ENCODE peak calls at places on chromosomes 5 and 9, in nine cellular contexts. M is CD8-positive, alpha-beta T cell; R is iPS DF 6.9; B is foreskin keratinocyte; Y is GM12892; W is NCI-H510A; S is cardiac fibroblast; I is iris pigment epithelial cell; H is brain microvascular endothelial cell. N is an unnamed sample.

GRCh38 chr5:36619012-36619635 is 12.7 kb downstream of the SLC1A3 start:
- DNase-seq in M (no peak), R (peak), B (peak), Y (no peak), W (no peak), S (peak), I (no peak), H (no peak), N (no peak)

GRCh38 chr5:140321796-140322195 is 18.9 kb upstream of the PFDN1 start:
- DNase-seq in M (no peak), R (no peak), B (no peak), Y (no peak), W (no peak), S (no peak), I (no peak), H (no peak), N (no peak)

GRCh38 chr9:110029422-110029814 is 178.5 kb downstream of the C9orf152 start:
- DNase-seq in M (no peak), R (no peak), B (peak), Y (no peak), W (no peak), S (peak), I (peak), H (peak), N (peak)

GRCh38 chr5:57626703-57627102 is 144.1 kb upstream of the ACTBL2 start:
- DNase-seq in M (no peak), R (no peak), B (no peak), Y (no peak), W (no peak), S (peak), I (no peak), H (no peak), N (no peak)

GRCh38 chr9:4887556-4887955 is 94.8 kb downstream of the RCL1 start:
- DNase-seq in M (no peak), R (no peak), B (peak), Y (no peak), W (no peak), S (no peak), I (no peak), H (no peak), N (no peak)

GRCh38 chr5:125175348-125176004 is 429.0 kb upstream of the ZNF608 start:
- DNase-seq in M (no peak), R (no peak), B (no peak), Y (no peak), W (no peak), S (no peak), I (no peak), H (no peak), N (peak)

GRCh38 chr9:90100014-90100413 is 495.2 kb downstream of the GADD45G start:
- DNase-seq in M (no peak), R (no peak), B (no peak), Y (no peak), W (no peak), S (no peak), I (no peak), H (no peak), N (no peak)

GRCh38 chr9:69760278-69760610 is 433 bp upstream of the PTAR1 start:
- DNase-seq in M (peak), R (no peak), B (no peak), Y (no peak), W (peak), S (no peak), I (no peak), H (no peak), N (no peak)

GRCh38 chr5:90873033-90873517 is 314.5 kb downstream of the ADGRV1 start:
- DNase-seq in M (no peak), R (no peak), B (no peak), Y (no peak), W (no peak), S (no peak), I (peak), H (no peak), N (no peak)

GRCh38 chr9:124505901-124506346 is 1.3 kb downstream of the NR5A1 start:
- DNase-seq in M (no peak), R (no peak), B (no peak), Y (no peak), W (no peak), S (no peak), I (no peak), H (no peak), N (no peak)

GRCh38 chr5:78600656-78601452 is 47.7 kb downstream of the LHFPL2 start:
- DNase-seq in M (no peak), R (no peak), B (no peak), Y (no peak), W (no peak), S (peak), I (peak), H (peak), N (peak)

GRCh38 chr5:56494300-56494704 is 261.2 kb upstream of the ANKRD55 start:
- DNase-seq in M (no peak), R (no peak), B (no peak), Y (no peak), W (no peak), S (no peak), I (no peak), H (no peak), N (no peak)

GRCh38 chr9:134693011-134693410 is 51.4 kb downstream of the COL5A1 start:
- DNase-seq in M (no peak), R (no peak), B (no peak), Y (no peak), W (no peak), S (no peak), I (no peak), H (no peak), N (no peak)

GRCh38 chr9:70696694-70697335 is 282.4 kb upstream of the KLF9 start:
- DNase-seq in M (no peak), R (no peak), B (no peak), Y (no peak), W (no peak), S (no peak), I (no peak), H (no peak), N (no peak)

GRCh38 chr9:111356567-111357244 is 26.7 kb upstream of the OR2K2 start:
- DNase-seq in M (no peak), R (no peak), B (peak), Y (no peak), W (no peak), S (peak), I (peak), H (peak), N (peak)

GRCh38 chr5:103582364-103582763 is 19.8 kb upstream of the NUDT12 start:
- DNase-seq in M (no peak), R (no peak), B (no peak), Y (no peak), W (no peak), S (peak), I (peak), H (peak), N (peak)

GRCh38 chr9:15572200-15572599 is 19.4 kb downstream of the CCDC171 start:
- DNase-seq in M (no peak), R (no peak), B (no peak), Y (no peak), W (no peak), S (no peak), I (no peak), H (no peak), N (no peak)

GRCh38 chr5:95284512-95285405 is at the start of gene MCTP1:
- DNase-seq in M (no peak), R (no peak), B (no peak), Y (peak), W (peak), S (peak), I (peak), H (no peak), N (peak)

GRCh38 chr9:19804431-19804830 is 15.6 kb upstream of the SLC24A2 start:
- DNase-seq in M (no peak), R (no peak), B (no peak), Y (no peak), W (no peak), S (no peak), I (no peak), H (no peak), N (no peak)

GRCh38 chr5:127796207-127796606 is 93.0 kb downstream of the CCDC192 start:
- DNase-seq in M (no peak), R (no peak), B (no peak), Y (no peak), W (no peak), S (no peak), I (no peak), H (no peak), N (no peak)

GRCh38 chr9:91905958-91906585 is 44.0 kb downstream of the ROR2 start:
- DNase-seq in M (peak), R (no peak), B (no peak), Y (no peak), W (no peak), S (no peak), I (no peak), H (no peak), N (no peak)

GRCh38 chr9:135320943-135321342 is 158.6 kb upstream of the PPP1R26 start:
- DNase-seq in M (no peak), R (no peak), B (no peak), Y (no peak), W (no peak), S (no peak), I (no peak), H (no peak), N (no peak)

GRCh38 chr5:25441810-25442209 is 797.0 kb upstream of the CDH10 start:
- DNase-seq in M (no peak), R (no peak), B (no peak), Y (no peak), W (no peak), S (no peak), I (no peak), H (no peak), N (no peak)

GRCh38 chr5:122781465-122781864 is 6.6 kb downstream of the SNX2 start:
- DNase-seq in M (no peak), R (no peak), B (no peak), Y (no peak), W (no peak), S (no peak), I (no peak), H (no peak), N (no peak)

GRCh38 chr9:111974092-111974681 is 77.6 kb downstream of the UGCG start:
- DNase-seq in M (no peak), R (no peak), B (no peak), Y (no peak), W (peak), S (peak), I (peak), H (peak), N (peak)

GRCh38 chr5:32501623-32502022 is 57.1 kb upstream of the ZFR start:
- DNase-seq in M (no peak), R (no peak), B (no peak), Y (no peak), W (no peak), S (no peak), I (no peak), H (no peak), N (no peak)

GRCh38 chr5:55104036-55104767 is 1.8 kb downstream of the GZMA start:
- DNase-seq in M (no peak), R (no peak), B (no peak), Y (no peak), W (no peak), S (no peak), I (no peak), H (no peak), N (no peak)